ENCODE peak calls at places on chromosome 18, in eight cellular contexts. Q is pons, X is anterior cingulate cortex, R is cardiac septum, J is Peyer's patch, A is Kasumi-1, Z is heart right ventricle, W is iris pigment epithelial cell. H is an unnamed sample.

GRCh38 chr18:12092398-12093229 is 1.0 kb upstream of the ANKRD62 start:
- DNase-seq in Q (no peak), X (no peak), R (no peak), J (no peak), A (peak; percentile 75), Z (peak; percentile 21), W (no peak), H (no peak)

GRCh38 chr18:13173573-13173972 is 45.0 kb upstream of the LDLRAD4 start:
- DNase-seq in Q (no peak), X (no peak), R (no peak), J (no peak), A (no peak), Z (no peak), W (no peak), H (no peak)

GRCh38 chr18:7567487-7568425 is 640 bp downstream of the PTPRM start:
- DNase-seq in Q (no peak), X (no peak), R (peak; percentile 78), J (no peak), A (peak; percentile 33), Z (peak; percentile 55), W (peak; percentile 79), H (peak; percentile 9)

GRCh38 chr18:33440384-33441043 is at the start of gene CCDC178:
- DNase-seq in Q (no peak), X (peak; percentile 30), R (no peak), J (no peak), A (no peak), Z (peak; percentile 16), W (no peak), H (no peak)

GRCh38 chr18:3923750-3924149 is 473.8 kb downstream of the TGIF1 start:
- DNase-seq in Q (no peak), X (no peak), R (no peak), J (no peak), A (no peak), Z (no peak), W (peak; percentile 18), H (no peak)

GRCh38 chr18:5164903-5165302 is 32.2 kb downstream of the AKAIN1 start:
- DNase-seq in Q (no peak), X (no peak), R (no peak), J (no peak), A (no peak), Z (no peak), W (no peak), H (no peak)

GRCh38 chr18:28469946-28470345 is 293.0 kb upstream of the CDH2 start:
- DNase-seq in Q (no peak), X (no peak), R (no peak), J (no peak), A (no peak), Z (no peak), W (peak; percentile 0), H (no peak)

GRCh38 chr18:56068030-56068671 is 480.2 kb upstream of the TCF4 start:
- DNase-seq in Q (no peak), X (no peak), R (no peak), J (no peak), A (no peak), Z (no peak), W (peak; percentile 35), H (no peak)

GRCh38 chr18:9762561-9762960 is 54.5 kb downstream of the RAB31 start:
- DNase-seq in Q (peak; percentile 78), X (no peak), R (no peak), J (no peak), A (peak; percentile 83), Z (no peak), W (no peak), H (no peak)

GRCh38 chr18:39586696-39587095 is 2021.1 kb upstream of the CELF4 start:
- DNase-seq in Q (no peak), X (no peak), R (no peak), J (no peak), A (no peak), Z (no peak), W (no peak), H (no peak)

GRCh38 chr18:64365106-64365505 is 216.2 kb upstream of the LINC00305 start:
- DNase-seq in Q (no peak), X (no peak), R (no peak), J (no peak), A (no peak), Z (no peak), W (no peak), H (no peak)